ENCODE peak calls at places on chromosomes 13 and 19, in seven cellular contexts. P is aorta; K is effector memory CD4-positive, alpha-beta T cell; L is CD4-positive, alpha-beta memory T cell; J is uterus; C is AG04450; A is BE2C. B is an unnamed sample.

GRCh38 chr19:8305798-8306197 is 2.4 kb downstream of the CD320 start:
- DNase-seq in P (peak; percentile 14), K (no peak), L (no peak), J (peak; percentile 10), C (no peak), A (peak; percentile 2), B (no peak)

GRCh38 chr19:24140099-24140498 is 53.1 kb downstream of the ZNF254 start:
- DNase-seq in P (no peak), K (no peak), L (no peak), J (no peak), C (peak; percentile 83), A (no peak), B (no peak)

GRCh38 chr13:39306639-39307589 is 268.7 kb downstream of the NHLRC3 start:
- DNase-seq in P (no peak), K (no peak), L (no peak), J (no peak), C (no peak), A (no peak), B (no peak)

GRCh38 chr13:42279080-42279479 is 7.1 kb downstream of the AKAP11 start:
- DNase-seq in P (no peak), K (no peak), L (peak; percentile 23), J (no peak), C (no peak), A (no peak), B (no peak)

GRCh38 chr13:59112375-59112774 is 1051.4 kb downstream of the DIAPH3 start:
- DNase-seq in P (no peak), K (no peak), L (no peak), J (no peak), C (peak; percentile 90), A (peak; percentile 30), B (peak; percentile 79)

GRCh38 chr19:30149300-30149699 is 207.3 kb downstream of the URI1 start:
- DNase-seq in P (no peak), K (no peak), L (no peak), J (no peak), C (no peak), A (no peak), B (no peak)

GRCh38 chr13:73058741-73059459 is at the start of gene KLF5:
- DNase-seq in P (peak; percentile 97), K (peak; percentile 84), L (peak; percentile 93), J (peak; percentile 96), C (peak; percentile 77), A (peak; percentile 98), B (peak; percentile 98)

GRCh38 chr19:47107953-47108746 is 5.4 kb downstream of the ZC3H4 start:
- DNase-seq in P (no peak), K (no peak), L (no peak), J (no peak), C (no peak), A (no peak), B (no peak)

GRCh38 chr13:84255226-84255625 is 373.0 kb upstream of the SLITRK1 start:
- DNase-seq in P (no peak), K (no peak), L (no peak), J (no peak), C (no peak), A (no peak), B (peak; percentile 4)

GRCh38 chr19:918481-919156 is 1.5 kb downstream of the KISS1R start:
- DNase-seq in P (no peak), K (no peak), L (no peak), J (no peak), C (no peak), A (no peak), B (peak; percentile 56)

GRCh38 chr13:30339721-30340366 is 32.5 kb upstream of the KATNAL1 start:
- DNase-seq in P (no peak), K (no peak), L (no peak), J (peak; percentile 60), C (no peak), A (no peak), B (no peak)

GRCh38 chr19:23273022-23273593 is 22.9 kb upstream of the ZNF724 start:
- DNase-seq in P (no peak), K (no peak), L (peak; percentile 15), J (no peak), C (no peak), A (no peak), B (no peak)

GRCh38 chr19:10518444-10519361 is 1.5 kb upstream of the S1PR5 start:
- DNase-seq in P (no peak), K (no peak), L (no peak), J (no peak), C (no peak), A (no peak), B (no peak)

GRCh38 chr19:46131485-46132143 is 7.1 kb upstream of the IGFL3 start:
- DNase-seq in P (no peak), K (no peak), L (no peak), J (no peak), C (no peak), A (no peak), B (no peak)

GRCh38 chr13:89066868-89067466 is 1395.8 kb downstream of the SLITRK5 start:
- DNase-seq in P (no peak), K (no peak), L (no peak), J (no peak), C (no peak), A (peak; percentile 54), B (peak; percentile 70)

GRCh38 chr19:57757941-57758340 is 11.3 kb downstream of the ZNF776 start:
- DNase-seq in P (no peak), K (no peak), L (no peak), J (no peak), C (no peak), A (no peak), B (no peak)

GRCh38 chr19:57759096-57759495 is 10.4 kb upstream of the ZNF586 start:
- DNase-seq in P (no peak), K (no peak), L (no peak), J (no peak), C (no peak), A (no peak), B (no peak)

GRCh38 chr19:57754091-57754673 is 7.6 kb downstream of the ZNF776 start:
- DNase-seq in P (no peak), K (no peak), L (no peak), J (no peak), C (no peak), A (no peak), B (no peak)

DNA sequence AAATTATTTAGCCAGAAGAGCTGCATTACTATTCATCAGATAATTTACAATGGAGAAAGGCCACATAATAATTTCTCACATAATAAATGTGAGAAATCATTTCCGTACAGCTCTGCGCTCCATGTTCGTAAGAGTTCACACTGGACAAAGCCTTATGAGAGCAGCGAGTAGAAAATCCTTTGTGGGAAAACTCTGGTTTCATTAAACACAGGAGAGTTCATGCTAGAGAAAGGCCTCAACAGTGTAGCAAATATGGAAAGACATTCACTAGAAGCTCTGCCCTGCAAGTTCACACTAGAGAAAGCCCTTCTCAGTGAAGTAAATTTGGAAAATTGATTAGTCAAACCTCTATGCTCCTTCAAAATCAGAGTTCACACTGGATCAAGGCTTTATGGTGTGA is 8.4 kb downstream of the ZNF776 start:
- DNase-seq in P (no peak), K (no peak), L (no peak), J (no peak), C (no peak), A (no peak), B (no peak)
- H3K9me3 ChIP-seq in P (peaks cover 47% of the 10 kb centered on the region), K (peaks cover 64% of the 10 kb centered on the region), L (peaks cover 14% of the 10 kb centered on the region), J (peaks cover 82% of the 10 kb centered on the region), C (peaks cover 43% of the 10 kb centered on the region), A (no peaks in the 10 kb centered on the region), B (peaks cover 57% of the 10 kb centered on the region)

GRCh38 chr19:31572671-31573298 is 223.5 kb upstream of the TSHZ3 start:
- DNase-seq in P (no peak), K (no peak), L (no peak), J (no peak), C (no peak), A (no peak), B (no peak)

GRCh38 chr19:31570718-31571117 is 221.5 kb upstream of the TSHZ3 start:
- DNase-seq in P (no peak), K (no peak), L (no peak), J (no peak), C (no peak), A (no peak), B (no peak)

GRCh38 chr19:31567776-31568175 is 218.5 kb upstream of the TSHZ3 start:
- DNase-seq in P (no peak), K (no peak), L (no peak), J (no peak), C (no peak), A (no peak), B (no peak)

GRCh38 chr19:31562916-31563626 is 213.8 kb upstream of the TSHZ3 start:
- DNase-seq in P (no peak), K (no peak), L (no peak), J (no peak), C (no peak), A (no peak), B (no peak)

DNA sequence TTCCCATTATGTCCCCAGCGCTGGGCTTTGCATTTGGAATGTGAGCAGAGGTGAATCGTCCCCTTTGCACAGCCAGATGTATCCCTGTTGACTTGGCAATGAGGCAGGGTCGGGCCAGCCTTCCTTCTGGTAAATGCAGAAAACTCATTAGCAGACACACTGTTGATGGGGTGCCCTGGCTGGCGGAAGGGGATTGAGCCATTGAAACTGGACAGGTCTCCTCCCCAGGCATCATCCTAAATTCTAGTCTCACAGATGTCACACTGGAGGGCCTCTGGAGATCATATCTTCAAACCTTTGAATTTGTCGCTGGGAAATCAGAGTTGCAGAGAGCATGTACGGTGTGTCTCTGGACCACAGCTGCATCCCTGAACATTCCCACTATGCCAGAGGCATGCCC is 219.5 kb upstream of the TSHZ3 start:
- DNase-seq in P (no peak), K (no peak), L (no peak), J (no peak), C (no peak), A (no peak), B (no peak)
- H3K9me3 ChIP-seq in P (no peaks in the 10 kb centered on the region), K (no peaks in the 10 kb centered on the region), L (no peaks in the 10 kb centered on the region), J (no peaks in the 10 kb centered on the region), C (no peaks in the 10 kb centered on the region), A (no peaks in the 10 kb centered on the region), B (no peaks in the 10 kb centered on the region)

DNA sequence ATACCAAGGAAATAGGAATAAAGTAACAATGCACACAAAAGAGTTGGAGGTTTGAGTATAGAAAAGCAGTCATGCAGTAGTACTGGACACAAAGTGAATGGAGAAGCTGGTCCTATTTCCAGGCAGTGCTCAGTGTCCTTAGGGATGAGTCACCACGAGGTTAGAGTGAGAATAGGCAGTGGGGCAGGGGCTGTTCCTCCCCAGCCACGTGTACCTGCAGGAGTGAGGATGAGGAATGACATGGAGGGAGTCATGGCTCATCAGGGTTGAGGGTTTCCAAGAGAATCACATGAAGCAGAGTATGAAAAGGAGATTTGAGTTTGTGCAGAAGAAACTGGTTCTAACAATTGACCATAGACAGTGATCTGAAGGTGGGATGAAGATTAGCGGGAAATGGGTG is 74.8 kb upstream of the ZNF835 start:
- DNase-seq in P (no peak), K (no peak), L (no peak), J (no peak), C (no peak), A (no peak), B (no peak)
- H3K9me3 ChIP-seq in P (peaks cover 2% of the 10 kb centered on the region), K (no peaks in the 10 kb centered on the region), L (no peaks in the 10 kb centered on the region), J (no peaks in the 10 kb centered on the region), C (peaks cover 42% of the 10 kb centered on the region), A (no peaks in the 10 kb centered on the region), B (no peaks in the 10 kb centered on the region)

GRCh38 chr13:50030315-50030714 is 15.1 kb downstream of the KCNRG start:
- DNase-seq in P (no peak), K (no peak), L (no peak), J (no peak), C (no peak), A (no peak), B (peak; percentile 11)
- H3K9me3 ChIP-seq in P (no peaks in the 10 kb centered on the region), K (no peaks in the 10 kb centered on the region), L (no peaks in the 10 kb centered on the region), J (no peaks in the 10 kb centered on the region), C (no peaks in the 10 kb centered on the region), A (no peaks in the 10 kb centered on the region), B (no peaks in the 10 kb centered on the region)

B was measured in A673.